ENCODE peak calls at places on chromosomes 6 and 20, in five cellular contexts. One of them, this sample, is unnamed.

GRCh38 chr20:36644713-36645109 is 1.3 kb downstream of the SLA2 start:
- DNase-seq in uterus: no peak
- DNase-seq in stomach: no peak
- DNase-seq in endothelial cell of umbilical vein: no peak
- DNase-seq in thoracic aorta: no peak
- DNase-seq in this sample: no peak

GRCh38 chr6:152277826-152278247 is 359.3 kb downstream of the SYNE1 start:
- DNase-seq in endothelial cell of umbilical vein: no peak
- DNase-seq in thoracic aorta: no peak
- DNase-seq in uterus: no peak
- DNase-seq in stomach: peak; percentile 90
- DNase-seq in this sample: no peak

GRCh38 chr20:36181934-36182603 is 27.5 kb downstream of the EPB41L1 start:
- DNase-seq in uterus: no peak
- DNase-seq in endothelial cell of umbilical vein: peak; percentile 52
- DNase-seq in thoracic aorta: no peak
- DNase-seq in stomach: no peak
- DNase-seq in this sample: peak; percentile 21

GRCh38 chr6:141248056-141248799 is 884.5 kb upstream of the GJE1 start:
- DNase-seq in thoracic aorta: no peak
- DNase-seq in stomach: no peak
- DNase-seq in endothelial cell of umbilical vein: no peak
- DNase-seq in uterus: no peak
- DNase-seq in this sample: no peak

GRCh38 chr6:30491963-30492616 is 2.8 kb downstream of the HLA-E start:
- DNase-seq in uterus: no peak
- DNase-seq in endothelial cell of umbilical vein: no peak
- DNase-seq in thoracic aorta: no peak
- DNase-seq in stomach: no peak
- DNase-seq in this sample: no peak

GRCh38 chr6:147223751-147224150 is 19.5 kb downstream of the STXBP5 start:
- DNase-seq in thoracic aorta: no peak
- DNase-seq in uterus: no peak
- DNase-seq in stomach: no peak
- DNase-seq in endothelial cell of umbilical vein: no peak
- DNase-seq in this sample: no peak

GRCh38 chr6:133855994-133856393 is 32.9 kb upstream of the TCF21 start:
- DNase-seq in stomach: no peak
- DNase-seq in endothelial cell of umbilical vein: no peak
- DNase-seq in uterus: no peak
- DNase-seq in thoracic aorta: no peak
- DNase-seq in this sample: no peak

GRCh38 chr20:23362392-23363256 is 642 bp downstream of the GZF1 start:
- DNase-seq in uterus: no peak
- DNase-seq in endothelial cell of umbilical vein: no peak
- DNase-seq in thoracic aorta: no peak
- DNase-seq in stomach: peak; percentile 44
- DNase-seq in this sample: no peak

GRCh38 chr6:109308018-109308492 is 74.2 kb downstream of the CD164 start:
- DNase-seq in thoracic aorta: peak; percentile 87
- DNase-seq in uterus: no peak
- DNase-seq in stomach: peak; percentile 65
- DNase-seq in endothelial cell of umbilical vein: no peak
- DNase-seq in this sample: peak; percentile 16

GRCh38 chr20:46978871-46979536 is 84.4 kb downstream of the EYA2 start:
- DNase-seq in stomach: no peak
- DNase-seq in uterus: no peak
- DNase-seq in thoracic aorta: no peak
- DNase-seq in endothelial cell of umbilical vein: no peak
- DNase-seq in this sample: no peak

GRCh38 chr6:43897571-43898302 is 127.7 kb downstream of the VEGFA start:
- DNase-seq in thoracic aorta: no peak
- DNase-seq in endothelial cell of umbilical vein: no peak
- DNase-seq in stomach: no peak
- DNase-seq in uterus: no peak
- DNase-seq in this sample: no peak

GRCh38 chr20:62042025-62042820 is 23.5 kb downstream of the TAF4 start:
- DNase-seq in uterus: no peak
- DNase-seq in endothelial cell of umbilical vein: no peak
- DNase-seq in thoracic aorta: no peak
- DNase-seq in stomach: no peak
- DNase-seq in this sample: no peak

GRCh38 chr20:35866446-35867202 is 87.7 kb downstream of the SCAND1 start:
- DNase-seq in thoracic aorta: no peak
- DNase-seq in endothelial cell of umbilical vein: no peak
- DNase-seq in stomach: no peak
- DNase-seq in uterus: no peak
- DNase-seq in this sample: no peak

GRCh38 chr6:89985744-89986493 is 91.7 kb downstream of the GJA10 start:
- DNase-seq in thoracic aorta: no peak
- DNase-seq in stomach: no peak
- DNase-seq in uterus: no peak
- DNase-seq in endothelial cell of umbilical vein: no peak
- DNase-seq in this sample: peak; percentile 90

GRCh38 chr6:10237284-10238043 is 177.4 kb downstream of the TFAP2A start:
- DNase-seq in uterus: no peak
- DNase-seq in thoracic aorta: no peak
- DNase-seq in endothelial cell of umbilical vein: no peak
- DNase-seq in stomach: no peak
- DNase-seq in this sample: no peak

GRCh38 chr6:37678078-37678846 is 19.4 kb downstream of the MDGA1 start:
- DNase-seq in thoracic aorta: no peak
- DNase-seq in stomach: no peak
- DNase-seq in uterus: no peak
- DNase-seq in endothelial cell of umbilical vein: no peak
- DNase-seq in this sample: no peak

GRCh38 chr6:37680668-37681067 is 17.0 kb downstream of the MDGA1 start:
- DNase-seq in uterus: peak; percentile 45
- DNase-seq in stomach: no peak
- DNase-seq in thoracic aorta: no peak
- DNase-seq in endothelial cell of umbilical vein: no peak
- DNase-seq in this sample: no peak

GRCh38 chr6:37676071-37676470 is 21.6 kb downstream of the MDGA1 start:
- DNase-seq in uterus: no peak
- DNase-seq in endothelial cell of umbilical vein: no peak
- DNase-seq in thoracic aorta: no peak
- DNase-seq in stomach: no peak
- DNase-seq in this sample: no peak

GRCh38 chr6:37675606-37676005 is 22.1 kb downstream of the MDGA1 start:
- DNase-seq in thoracic aorta: no peak
- DNase-seq in stomach: no peak
- DNase-seq in endothelial cell of umbilical vein: no peak
- DNase-seq in uterus: no peak
- DNase-seq in this sample: no peak

DNA sequence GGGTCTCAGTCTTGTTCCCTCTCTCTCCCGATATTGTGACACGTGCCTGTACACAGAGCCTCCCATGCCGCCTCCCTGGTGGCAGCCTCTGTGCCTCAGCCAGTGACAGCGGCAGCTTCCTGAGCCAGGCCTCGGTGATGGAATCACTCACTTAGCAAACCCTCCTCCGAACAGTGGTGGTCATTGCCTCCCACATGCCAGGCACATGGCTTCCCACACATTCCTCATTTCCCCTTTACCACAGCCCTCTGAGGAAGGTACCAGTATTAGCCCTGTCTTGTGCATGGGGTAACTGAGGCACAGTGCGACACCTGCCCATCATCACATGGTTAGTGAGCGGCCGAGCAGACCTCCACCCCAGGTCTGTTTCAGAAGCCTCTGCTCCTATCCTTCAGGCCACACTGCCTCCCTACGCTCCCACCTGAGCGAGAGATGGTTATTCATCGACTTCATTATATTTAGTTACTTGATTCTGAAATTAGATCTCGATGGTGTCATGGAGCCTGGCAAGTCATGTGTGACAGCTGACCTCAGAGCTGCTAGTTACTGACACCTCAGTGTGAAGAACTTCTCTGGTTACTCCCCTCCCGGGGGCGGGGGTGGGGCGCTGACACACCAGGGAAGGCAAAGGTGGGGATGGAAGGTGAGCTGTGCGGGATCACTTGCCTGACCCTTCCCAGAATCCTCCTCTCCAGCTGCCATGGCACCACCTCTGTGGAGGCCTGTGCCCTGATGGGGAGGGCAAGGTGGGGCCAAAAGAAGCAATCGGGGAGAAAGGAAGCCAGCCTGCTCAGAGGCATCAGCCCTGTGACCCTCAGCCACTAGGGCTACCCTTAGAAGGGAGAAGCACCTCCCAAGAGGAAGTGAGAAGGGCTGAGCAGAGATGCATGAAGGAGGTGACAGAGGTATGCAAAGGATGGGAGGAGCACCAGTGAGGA is 17.9 kb downstream of the MDGA1 start:
- DNase-seq in stomach: no peak
- DNase-seq in thoracic aorta: no peak
- DNase-seq in uterus: no peak
- DNase-seq in endothelial cell of umbilical vein: no peak
- DNase-seq in this sample: no peak
- TF ChIP-seq CTCF in stomach: no peak
- TF ChIP-seq CTCF in thoracic aorta: no peak
- TF ChIP-seq CTCF in uterus: no peak
- TF ChIP-seq CTCF in endothelial cell of umbilical vein: no peak
- TF ChIP-seq CTCF in this sample: no peak

GRCh38 chr6:18330548-18331066 is 56.5 kb upstream of the RNF144B start:
- DNase-seq in endothelial cell of umbilical vein: no peak
- DNase-seq in stomach: no peak
- DNase-seq in thoracic aorta: no peak
- DNase-seq in uterus: no peak
- DNase-seq in this sample: no peak
- H3K4me3 ChIP-seq in endothelial cell of umbilical vein: no peak overlapping the region
- H3K4me3 ChIP-seq in stomach: no peak overlapping the region
- H3K4me3 ChIP-seq in thoracic aorta: no peak overlapping the region
- H3K4me3 ChIP-seq in uterus: no peak overlapping the region
- H3K4me3 ChIP-seq in this sample: no peak overlapping the region

DNA sequence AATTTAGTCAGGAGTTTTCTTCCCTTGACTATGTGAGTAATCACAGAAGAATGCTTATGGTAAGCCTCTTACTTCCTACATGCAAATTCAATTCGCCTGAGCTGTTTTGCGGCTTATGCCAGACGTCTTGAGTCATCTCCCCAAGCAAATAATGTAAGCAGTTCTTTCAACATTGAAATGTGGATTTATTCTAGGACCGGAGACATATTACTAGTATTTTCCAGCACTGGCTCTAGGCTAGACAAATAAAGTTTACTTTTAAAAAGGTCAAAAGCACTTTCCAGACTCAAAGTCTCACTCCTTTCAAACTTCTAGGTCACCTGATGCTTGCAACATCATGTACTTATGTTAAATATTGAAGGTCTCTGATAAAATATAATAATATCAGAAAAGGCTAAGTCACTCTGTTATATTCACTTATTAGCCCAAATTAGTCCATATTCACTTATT is 38.1 kb upstream of the NOX3 start:
- DNase-seq in stomach: peak; percentile 46
- DNase-seq in endothelial cell of umbilical vein: peak; percentile 96
- DNase-seq in uterus: peak; percentile 48
- DNase-seq in thoracic aorta: peak; percentile 42
- DNase-seq in this sample: peak; percentile 98
- H3K27ac ChIP-seq in stomach: no peak overlapping the region
- H3K27ac ChIP-seq in endothelial cell of umbilical vein: peak overlapping the region; percentile 96
- H3K27ac ChIP-seq in uterus: peak overlapping the region; percentile 59
- H3K27ac ChIP-seq in thoracic aorta: peak overlapping the region; percentile 83
- H3K27ac ChIP-seq in this sample: peak overlapping the region; percentile 90

GRCh38 chr6:113854531-113855499 is 2.3 kb upstream of the MARCKS start:
- DNase-seq in stomach: peak; percentile 67
- DNase-seq in endothelial cell of umbilical vein: peak; percentile 90
- DNase-seq in thoracic aorta: no peak
- DNase-seq in uterus: peak; percentile 71
- DNase-seq in this sample: peak; percentile 63
- TF ChIP-seq CTCF in stomach: no peak
- TF ChIP-seq CTCF in endothelial cell of umbilical vein: peak; percentile 26
- TF ChIP-seq CTCF in thoracic aorta: no peak
- TF ChIP-seq CTCF in uterus: no peak
- TF ChIP-seq CTCF in this sample: no peak

GRCh38 chr6:11271228-11271627 is 38.8 kb upstream of the NEDD9 start:
- DNase-seq in stomach: peak; percentile 47
- DNase-seq in uterus: no peak
- DNase-seq in thoracic aorta: no peak
- DNase-seq in endothelial cell of umbilical vein: no peak
- DNase-seq in this sample: no peak
- H3K4me3 ChIP-seq in stomach: no peak overlapping the region
- H3K4me3 ChIP-seq in uterus: no peak overlapping the region
- H3K4me3 ChIP-seq in thoracic aorta: no peak overlapping the region
- H3K4me3 ChIP-seq in endothelial cell of umbilical vein: no peak overlapping the region
- H3K4me3 ChIP-seq in this sample: no peak overlapping the region